ENCODE peak calls at places on chromosome 11, in eight cellular contexts. One of them, this sample, is unnamed.

GRCh38 chr11:94550513-94550912 is 6.8 kb downstream of the FUT4 start:
- DNase-seq in left lung: no peak
- DNase-seq in left ventricle myocardium inferior: no peak
- DNase-seq in mammary epithelial cell: no peak
- DNase-seq in kidney: no peak
- DNase-seq in DND-41: no peak
- DNase-seq in CD8-positive, alpha-beta T cell: no peak
- DNase-seq in SK-N-SH: no peak
- DNase-seq in this sample: no peak

GRCh38 chr11:94545641-94546470 is 2.1 kb downstream of the FUT4 start:
- DNase-seq in SK-N-SH: no peak
- DNase-seq in kidney: no peak
- DNase-seq in left ventricle myocardium inferior: peak; percentile 19
- DNase-seq in mammary epithelial cell: no peak
- DNase-seq in left lung: no peak
- DNase-seq in DND-41: peak; percentile 6
- DNase-seq in CD8-positive, alpha-beta T cell: no peak
- DNase-seq in this sample: no peak

GRCh38 chr11:78231962-78232459 is 43.3 kb downstream of the USP35 start:
- DNase-seq in kidney: no peak
- DNase-seq in CD8-positive, alpha-beta T cell: no peak
- DNase-seq in DND-41: no peak
- DNase-seq in SK-N-SH: no peak
- DNase-seq in mammary epithelial cell: peak; percentile 20
- DNase-seq in left ventricle myocardium inferior: no peak
- DNase-seq in left lung: no peak
- DNase-seq in this sample: no peak

GRCh38 chr11:20668844-20669832 is at the start of gene NELL1:
- DNase-seq in CD8-positive, alpha-beta T cell: no peak
- DNase-seq in left ventricle myocardium inferior: no peak
- DNase-seq in left lung: no peak
- DNase-seq in DND-41: no peak
- DNase-seq in SK-N-SH: peak; percentile 79
- DNase-seq in mammary epithelial cell: peak; percentile 5
- DNase-seq in kidney: peak; percentile 65
- DNase-seq in this sample: no peak

GRCh38 chr11:114162719-114163123 is 103.2 kb downstream of the ZBTB16 start:
- DNase-seq in SK-N-SH: peak; percentile 78
- DNase-seq in left ventricle myocardium inferior: peak; percentile 86
- DNase-seq in CD8-positive, alpha-beta T cell: no peak
- DNase-seq in mammary epithelial cell: peak; percentile 95
- DNase-seq in kidney: peak; percentile 95
- DNase-seq in DND-41: no peak
- DNase-seq in left lung: peak; percentile 83
- DNase-seq in this sample: no peak

GRCh38 chr11:130513132-130513531 is 64.7 kb downstream of the ADAMTS15 start:
- DNase-seq in left ventricle myocardium inferior: peak; percentile 75
- DNase-seq in left lung: no peak
- DNase-seq in CD8-positive, alpha-beta T cell: no peak
- DNase-seq in kidney: no peak
- DNase-seq in DND-41: no peak
- DNase-seq in SK-N-SH: no peak
- DNase-seq in mammary epithelial cell: no peak
- DNase-seq in this sample: no peak

GRCh38 chr11:78840623-78841022 is 266.0 kb upstream of the NARS2 start:
- DNase-seq in CD8-positive, alpha-beta T cell: no peak
- DNase-seq in left lung: no peak
- DNase-seq in DND-41: no peak
- DNase-seq in kidney: no peak
- DNase-seq in mammary epithelial cell: no peak
- DNase-seq in SK-N-SH: no peak
- DNase-seq in left ventricle myocardium inferior: no peak
- DNase-seq in this sample: no peak

GRCh38 chr11:86798988-86799387 is 1.4 kb upstream of the PRSS23 start:
- DNase-seq in left ventricle myocardium inferior: no peak
- DNase-seq in left lung: no peak
- DNase-seq in CD8-positive, alpha-beta T cell: no peak
- DNase-seq in DND-41: no peak
- DNase-seq in mammary epithelial cell: no peak
- DNase-seq in kidney: no peak
- DNase-seq in SK-N-SH: no peak
- DNase-seq in this sample: no peak

GRCh38 chr11:16605440-16605970 is 132.9 kb upstream of the C11orf58 start:
- DNase-seq in CD8-positive, alpha-beta T cell: no peak
- DNase-seq in mammary epithelial cell: peak; percentile 42
- DNase-seq in kidney: peak; percentile 72
- DNase-seq in SK-N-SH: peak; percentile 58
- DNase-seq in left lung: no peak
- DNase-seq in DND-41: no peak
- DNase-seq in left ventricle myocardium inferior: no peak
- DNase-seq in this sample: no peak

GRCh38 chr11:123653997-123654565 is 343 bp downstream of the SCN3B start:
- DNase-seq in CD8-positive, alpha-beta T cell: no peak
- DNase-seq in SK-N-SH: peak; percentile 81
- DNase-seq in mammary epithelial cell: peak; percentile 52
- DNase-seq in left lung: peak; percentile 35
- DNase-seq in DND-41: no peak
- DNase-seq in left ventricle myocardium inferior: peak; percentile 58
- DNase-seq in kidney: peak; percentile 89
- DNase-seq in this sample: no peak

GRCh38 chr11:84886344-84886743 is 740.8 kb downstream of the DLG2 start:
- DNase-seq in CD8-positive, alpha-beta T cell: no peak
- DNase-seq in SK-N-SH: no peak
- DNase-seq in DND-41: no peak
- DNase-seq in left lung: no peak
- DNase-seq in left ventricle myocardium inferior: no peak
- DNase-seq in mammary epithelial cell: no peak
- DNase-seq in kidney: no peak
- DNase-seq in this sample: no peak

GRCh38 chr11:67300756-67301312 is 2.5 kb upstream of the SSH3 start:
- DNase-seq in SK-N-SH: no peak
- DNase-seq in CD8-positive, alpha-beta T cell: peak; percentile 1
- DNase-seq in mammary epithelial cell: no peak
- DNase-seq in left ventricle myocardium inferior: no peak
- DNase-seq in DND-41: no peak
- DNase-seq in kidney: peak; percentile 74
- DNase-seq in left lung: no peak
- DNase-seq in this sample: no peak
- H3K27ac ChIP-seq in SK-N-SH: no peak overlapping the region
- H3K27ac ChIP-seq in CD8-positive, alpha-beta T cell: no peak overlapping the region
- H3K27ac ChIP-seq in mammary epithelial cell: no peak overlapping the region
- H3K27ac ChIP-seq in left ventricle myocardium inferior: no peak overlapping the region
- H3K27ac ChIP-seq in DND-41: no peak overlapping the region
- H3K27ac ChIP-seq in kidney: no peak overlapping the region
- H3K27ac ChIP-seq in left lung: no peak overlapping the region
- H3K27ac ChIP-seq in this sample: no peak overlapping the region

GRCh38 chr11:117413616-117414015 is 86.0 kb downstream of the CEP164 start:
- DNase-seq in DND-41: no peak
- DNase-seq in SK-N-SH: no peak
- DNase-seq in mammary epithelial cell: no peak
- DNase-seq in kidney: peak; percentile 14
- DNase-seq in left ventricle myocardium inferior: no peak
- DNase-seq in CD8-positive, alpha-beta T cell: no peak
- DNase-seq in left lung: peak; percentile 3
- DNase-seq in this sample: no peak

GRCh38 chr11:117410861-117411725 is 83.4 kb downstream of the CEP164 start:
- DNase-seq in left ventricle myocardium inferior: no peak
- DNase-seq in kidney: no peak
- DNase-seq in mammary epithelial cell: no peak
- DNase-seq in DND-41: no peak
- DNase-seq in SK-N-SH: peak; percentile 77
- DNase-seq in CD8-positive, alpha-beta T cell: no peak
- DNase-seq in left lung: peak; percentile 30
- DNase-seq in this sample: no peak

GRCh38 chr11:117412176-117412575 is 84.5 kb downstream of the CEP164 start:
- DNase-seq in CD8-positive, alpha-beta T cell: no peak
- DNase-seq in left lung: peak; percentile 13
- DNase-seq in mammary epithelial cell: no peak
- DNase-seq in left ventricle myocardium inferior: no peak
- DNase-seq in DND-41: no peak
- DNase-seq in SK-N-SH: no peak
- DNase-seq in kidney: no peak
- DNase-seq in this sample: no peak

GRCh38 chr11:117411736-117412135 is 84.1 kb downstream of the CEP164 start:
- DNase-seq in left ventricle myocardium inferior: no peak
- DNase-seq in mammary epithelial cell: no peak
- DNase-seq in kidney: no peak
- DNase-seq in CD8-positive, alpha-beta T cell: no peak
- DNase-seq in SK-N-SH: no peak
- DNase-seq in left lung: peak; percentile 20
- DNase-seq in DND-41: no peak
- DNase-seq in this sample: no peak

GRCh38 chr11:117412653-117413275 is 85.1 kb downstream of the CEP164 start:
- DNase-seq in SK-N-SH: no peak
- DNase-seq in left lung: peak; percentile 21
- DNase-seq in mammary epithelial cell: no peak
- DNase-seq in kidney: no peak
- DNase-seq in DND-41: no peak
- DNase-seq in CD8-positive, alpha-beta T cell: no peak
- DNase-seq in left ventricle myocardium inferior: no peak
- DNase-seq in this sample: no peak
- H3K4me3 ChIP-seq in SK-N-SH: no peak overlapping the region
- H3K4me3 ChIP-seq in left lung: no peak overlapping the region
- H3K4me3 ChIP-seq in mammary epithelial cell: no peak overlapping the region
- H3K4me3 ChIP-seq in kidney: no peak overlapping the region
- H3K4me3 ChIP-seq in DND-41: no peak overlapping the region
- H3K4me3 ChIP-seq in CD8-positive, alpha-beta T cell: no peak overlapping the region
- H3K4me3 ChIP-seq in left ventricle myocardium inferior: no peak overlapping the region
- H3K4me3 ChIP-seq in this sample: no peak overlapping the region

GRCh38 chr11:69394234-69394891 is 87.1 kb upstream of the LINC01488 start:
- DNase-seq in CD8-positive, alpha-beta T cell: no peak
- DNase-seq in left lung: no peak
- DNase-seq in DND-41: no peak
- DNase-seq in SK-N-SH: peak; percentile 69
- DNase-seq in left ventricle myocardium inferior: peak; percentile 34
- DNase-seq in mammary epithelial cell: no peak
- DNase-seq in kidney: peak; percentile 68
- DNase-seq in this sample: no peak
- H3K27ac ChIP-seq in CD8-positive, alpha-beta T cell: no peak overlapping the region
- H3K27ac ChIP-seq in left lung: no peak overlapping the region
- H3K27ac ChIP-seq in DND-41: no peak overlapping the region
- H3K27ac ChIP-seq in SK-N-SH: no peak overlapping the region
- H3K27ac ChIP-seq in left ventricle myocardium inferior: peak overlapping the region; percentile 48
- H3K27ac ChIP-seq in mammary epithelial cell: no peak overlapping the region
- H3K27ac ChIP-seq in kidney: no peak overlapping the region
- H3K27ac ChIP-seq in this sample: no peak overlapping the region

GRCh38 chr11:80603472-80603871 is 1162.6 kb upstream of the TENM4 start:
- DNase-seq in DND-41: no peak
- DNase-seq in SK-N-SH: no peak
- DNase-seq in left lung: no peak
- DNase-seq in kidney: no peak
- DNase-seq in CD8-positive, alpha-beta T cell: no peak
- DNase-seq in left ventricle myocardium inferior: no peak
- DNase-seq in mammary epithelial cell: no peak
- DNase-seq in this sample: no peak
- H3K4me3 ChIP-seq in DND-41: no peak overlapping the region
- H3K4me3 ChIP-seq in SK-N-SH: no peak overlapping the region
- H3K4me3 ChIP-seq in left lung: no peak overlapping the region
- H3K4me3 ChIP-seq in kidney: no peak overlapping the region
- H3K4me3 ChIP-seq in CD8-positive, alpha-beta T cell: no peak overlapping the region
- H3K4me3 ChIP-seq in left ventricle myocardium inferior: no peak overlapping the region
- H3K4me3 ChIP-seq in mammary epithelial cell: no peak overlapping the region
- H3K4me3 ChIP-seq in this sample: no peak overlapping the region

GRCh38 chr11:67242548-67242947 is 23.7 kb upstream of the GRK2 start:
- DNase-seq in kidney: no peak
- DNase-seq in CD8-positive, alpha-beta T cell: no peak
- DNase-seq in left lung: no peak
- DNase-seq in left ventricle myocardium inferior: no peak
- DNase-seq in DND-41: no peak
- DNase-seq in SK-N-SH: no peak
- DNase-seq in mammary epithelial cell: no peak
- DNase-seq in this sample: no peak
- H3K27ac ChIP-seq in kidney: peak overlapping the region; percentile 37
- H3K27ac ChIP-seq in CD8-positive, alpha-beta T cell: no peak overlapping the region
- H3K27ac ChIP-seq in left lung: no peak overlapping the region
- H3K27ac ChIP-seq in left ventricle myocardium inferior: peak overlapping the region; percentile 7
- H3K27ac ChIP-seq in DND-41: no peak overlapping the region
- H3K27ac ChIP-seq in SK-N-SH: peak overlapping the region; percentile 9
- H3K27ac ChIP-seq in mammary epithelial cell: peak overlapping the region; percentile 96
- H3K27ac ChIP-seq in this sample: peak overlapping the region; percentile 97

GRCh38 chr11:1335264-1335810 is 25.9 kb upstream of the TOLLIP start:
- DNase-seq in left lung: no peak
- DNase-seq in CD8-positive, alpha-beta T cell: no peak
- DNase-seq in mammary epithelial cell: no peak
- DNase-seq in DND-41: no peak
- DNase-seq in SK-N-SH: peak; percentile 15
- DNase-seq in kidney: no peak
- DNase-seq in left ventricle myocardium inferior: no peak
- DNase-seq in this sample: no peak
- H3K4me3 ChIP-seq in left lung: peak overlapping the region; percentile 44
- H3K4me3 ChIP-seq in CD8-positive, alpha-beta T cell: peak overlapping the region; percentile 45
- H3K4me3 ChIP-seq in mammary epithelial cell: no peak overlapping the region
- H3K4me3 ChIP-seq in DND-41: no peak overlapping the region
- H3K4me3 ChIP-seq in SK-N-SH: peak overlapping the region; percentile 39
- H3K4me3 ChIP-seq in kidney: no peak overlapping the region
- H3K4me3 ChIP-seq in left ventricle myocardium inferior: peak overlapping the region; percentile 67
- H3K4me3 ChIP-seq in this sample: peak overlapping the region; percentile 39

DNA sequence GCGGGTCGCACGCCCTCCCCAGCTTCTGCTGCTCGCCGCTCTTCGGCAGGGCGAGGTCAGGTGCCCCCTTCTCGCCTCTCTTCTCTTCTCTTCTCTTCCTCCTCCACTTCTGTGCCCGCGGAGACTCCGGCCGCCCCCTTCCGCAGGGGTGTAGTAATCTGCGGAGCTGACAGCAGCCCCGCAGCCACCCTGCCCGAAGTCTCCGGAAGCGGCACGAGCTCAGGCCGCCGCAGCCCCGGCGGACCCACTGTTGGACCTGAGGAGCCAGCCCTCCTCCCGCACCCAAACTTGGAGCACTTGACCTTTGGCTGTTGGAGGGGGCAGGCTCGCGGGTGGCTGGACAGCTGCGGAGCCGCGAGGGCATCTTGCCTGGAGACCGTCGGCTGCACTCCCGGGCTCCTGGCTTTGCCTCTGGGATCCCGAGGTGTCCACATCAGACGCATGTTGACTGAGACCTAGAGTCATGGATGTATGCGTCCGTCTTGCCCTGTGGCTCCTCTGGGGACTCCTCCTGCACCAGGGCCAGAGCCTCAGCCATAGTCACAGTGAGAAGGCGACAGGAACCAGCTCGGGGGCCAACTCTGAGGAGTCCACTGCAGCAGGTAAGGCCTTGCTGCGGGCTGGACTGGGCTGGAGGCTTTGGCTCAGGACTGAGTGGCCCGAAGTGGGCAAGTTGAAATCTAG is 486 bp downstream of the STIM1 start:
- DNase-seq in left ventricle myocardium inferior: peak; percentile 56
- DNase-seq in CD8-positive, alpha-beta T cell: peak; percentile 54
- DNase-seq in mammary epithelial cell: peak; percentile 50
- DNase-seq in left lung: peak; percentile 59
- DNase-seq in DND-41: peak; percentile 60
- DNase-seq in SK-N-SH: no peak
- DNase-seq in kidney: peak; percentile 89
- DNase-seq in this sample: peak; percentile 66
- H3K27ac ChIP-seq in left ventricle myocardium inferior: peak overlapping the region; percentile 96
- H3K27ac ChIP-seq in CD8-positive, alpha-beta T cell: peak overlapping the region; percentile 58
- H3K27ac ChIP-seq in mammary epithelial cell: peak overlapping the region; percentile 66
- H3K27ac ChIP-seq in left lung: peak overlapping the region; percentile 98
- H3K27ac ChIP-seq in DND-41: peak overlapping the region; percentile 78
- H3K27ac ChIP-seq in SK-N-SH: peak overlapping the region; percentile 60
- H3K27ac ChIP-seq in kidney: peak overlapping the region; percentile 79
- H3K27ac ChIP-seq in this sample: peak overlapping the region; percentile 94

DNA sequence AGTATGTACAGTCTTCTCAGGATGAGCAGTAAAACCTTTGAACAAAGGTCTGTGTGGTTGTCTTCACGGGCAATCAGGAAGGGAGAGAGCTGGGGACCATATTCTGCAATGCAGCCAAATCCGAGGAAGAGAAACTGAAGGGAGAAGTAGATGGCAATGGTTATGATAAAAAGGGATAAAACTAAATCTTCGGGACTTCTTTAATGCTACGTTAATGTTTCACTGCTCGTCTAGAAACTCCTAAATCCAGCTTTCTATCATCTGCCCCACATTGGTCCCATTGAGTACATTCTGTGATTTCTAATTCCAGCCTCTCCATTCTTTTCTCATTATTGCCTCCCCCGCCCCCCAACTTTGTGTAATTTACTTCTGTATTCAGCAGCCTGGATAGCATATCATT is 1.7 kb downstream of the TIMM10B start:
- DNase-seq in SK-N-SH: no peak
- DNase-seq in DND-41: no peak
- DNase-seq in left lung: no peak
- DNase-seq in kidney: no peak
- DNase-seq in mammary epithelial cell: no peak
- DNase-seq in CD8-positive, alpha-beta T cell: no peak
- DNase-seq in left ventricle myocardium inferior: no peak
- DNase-seq in this sample: no peak
- H3K4me3 ChIP-seq in SK-N-SH: no peak overlapping the region
- H3K4me3 ChIP-seq in DND-41: no peak overlapping the region
- H3K4me3 ChIP-seq in left lung: peak overlapping the region; percentile 70
- H3K4me3 ChIP-seq in kidney: no peak overlapping the region
- H3K4me3 ChIP-seq in mammary epithelial cell: no peak overlapping the region
- H3K4me3 ChIP-seq in CD8-positive, alpha-beta T cell: no peak overlapping the region
- H3K4me3 ChIP-seq in left ventricle myocardium inferior: no peak overlapping the region
- H3K4me3 ChIP-seq in this sample: no peak overlapping the region

This sample was measured in CD4-positive, alpha-beta memory T cell.